ENCODE peak calls at places on chromosomes 16 and 17, in seven cellular contexts. V, T, G, I, F, A and O are unnamed samples.

GRCh38 chr17:77327181-77327565 is 186.4 kb downstream of the SEC14L1 start:
- DNase-seq in V (no peak), T (peak; percentile 9), G (no peak), I (no peak), F (no peak), A (no peak), O (no peak)

GRCh38 chr16:61862221-61862620 is 174.0 kb downstream of the CDH8 start:
- DNase-seq in V (no peak), T (no peak), G (no peak), I (no peak), F (no peak), A (no peak), O (no peak)

GRCh38 chr17:17242246-17242645 is 5.3 kb upstream of the FLCN start:
- DNase-seq in V (no peak), T (no peak), G (no peak), I (no peak), F (no peak), A (no peak), O (no peak)

GRCh38 chr16:11390573-11391495 is 45.6 kb downstream of the RMI2 start:
- DNase-seq in V (no peak), T (no peak), G (no peak), I (no peak), F (no peak), A (no peak), O (no peak)

GRCh38 chr17:75636381-75637142 is 3.3 kb downstream of the SMIM5 start:
- DNase-seq in V (no peak), T (no peak), G (no peak), I (no peak), F (no peak), A (no peak), O (no peak)

GRCh38 chr17:73342057-73342522 is 30.3 kb upstream of the CDC42EP4 start:
- DNase-seq in V (peak; percentile 96), T (peak; percentile 65), G (peak; percentile 56), I (no peak), F (no peak), A (peak; percentile 21), O (peak; percentile 87)

GRCh38 chr17:56737741-56738161 is 96.0 kb downstream of the C17orf67 start:
- DNase-seq in V (peak; percentile 62), T (peak; percentile 10), G (no peak), I (no peak), F (peak; percentile 9), A (no peak), O (no peak)

GRCh38 chr17:27457731-27458523 is 1.7 kb downstream of the KSR1 start:
- DNase-seq in V (peak; percentile 56), T (no peak), G (peak; percentile 56), I (no peak), F (peak; percentile 27), A (no peak), O (no peak)

GRCh38 chr17:48335168-48335567 is 94.8 kb downstream of the SKAP1 start:
- DNase-seq in V (no peak), T (no peak), G (no peak), I (no peak), F (no peak), A (no peak), O (no peak)

GRCh38 chr16:49345829-49346228 is 27.8 kb upstream of the C16orf78 start:
- DNase-seq in V (no peak), T (no peak), G (peak; percentile 26), I (peak; percentile 50), F (no peak), A (no peak), O (no peak)

GRCh38 chr17:70040336-70040735 is 34.7 kb upstream of the KCNJ16 start:
- DNase-seq in V (no peak), T (no peak), G (no peak), I (no peak), F (no peak), A (no peak), O (no peak)

GRCh38 chr16:79393121-79393520 is 207.4 kb downstream of the MAF start:
- DNase-seq in V (no peak), T (no peak), G (no peak), I (no peak), F (no peak), A (no peak), O (no peak)

GRCh38 chr17:63356275-63356905 is 89.7 kb downstream of the CYB561 start:
- DNase-seq in V (peak; percentile 88), T (no peak), G (no peak), I (no peak), F (no peak), A (peak; percentile 9), O (no peak)

GRCh38 chr17:66799839-66800537 is 34.9 kb upstream of the CACNG5 start:
- DNase-seq in V (no peak), T (peak; percentile 13), G (no peak), I (peak; percentile 15), F (peak; percentile 83), A (no peak), O (no peak)

GRCh38 chr17:43732961-43733360 is 25.6 kb downstream of the SOST start:
- DNase-seq in V (peak; percentile 47), T (no peak), G (no peak), I (no peak), F (no peak), A (no peak), O (no peak)

GRCh38 chr17:39919087-39919683 is 750 bp upstream of the GSDMB start:
- DNase-seq in V (no peak), T (no peak), G (no peak), I (no peak), F (no peak), A (no peak), O (no peak)

GRCh38 chr17:39920218-39921210 is 2.1 kb upstream of the GSDMB start:
- DNase-seq in V (no peak), T (no peak), G (peak; percentile 53), I (no peak), F (no peak), A (no peak), O (peak; percentile 86)

GRCh38 chr17:39913989-39914388 is 4.4 kb downstream of the GSDMB start:
- DNase-seq in V (no peak), T (no peak), G (no peak), I (no peak), F (no peak), A (no peak), O (no peak)

GRCh38 chr17:39915559-39915958 is 2.9 kb downstream of the GSDMB start:
- DNase-seq in V (no peak), T (no peak), G (peak; percentile 78), I (no peak), F (no peak), A (no peak), O (peak; percentile 62)

DNA sequence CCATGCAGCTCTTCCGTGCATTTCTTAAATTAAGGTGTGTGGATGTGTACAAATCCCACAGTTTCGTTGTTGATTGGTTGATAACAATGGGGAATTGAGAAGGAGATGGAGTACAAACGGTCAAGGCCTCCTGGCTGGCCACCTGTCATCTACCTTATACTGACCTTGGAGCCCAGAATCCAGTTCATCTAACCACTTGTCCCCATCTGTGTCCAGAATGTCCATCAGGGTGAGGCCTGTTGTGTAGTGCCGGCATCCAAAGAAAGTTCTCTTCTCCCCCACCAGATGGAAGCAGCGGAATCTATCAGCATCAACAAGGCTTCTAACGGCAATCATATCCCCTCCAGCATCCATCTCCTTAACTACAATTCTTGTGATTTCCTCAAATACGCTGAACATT is 1.5 kb downstream of the GSDMB start:
- DNase-seq in V (peak; percentile 13), T (no peak), G (no peak), I (no peak), F (no peak), A (no peak), O (peak; percentile 94)
- TF ChIP-seq CTCF in V (peak; percentile 6), T (peak; percentile 9), G (no peak), I (no peak), F (no peak), A (no peak), O (no peak)

DNA sequence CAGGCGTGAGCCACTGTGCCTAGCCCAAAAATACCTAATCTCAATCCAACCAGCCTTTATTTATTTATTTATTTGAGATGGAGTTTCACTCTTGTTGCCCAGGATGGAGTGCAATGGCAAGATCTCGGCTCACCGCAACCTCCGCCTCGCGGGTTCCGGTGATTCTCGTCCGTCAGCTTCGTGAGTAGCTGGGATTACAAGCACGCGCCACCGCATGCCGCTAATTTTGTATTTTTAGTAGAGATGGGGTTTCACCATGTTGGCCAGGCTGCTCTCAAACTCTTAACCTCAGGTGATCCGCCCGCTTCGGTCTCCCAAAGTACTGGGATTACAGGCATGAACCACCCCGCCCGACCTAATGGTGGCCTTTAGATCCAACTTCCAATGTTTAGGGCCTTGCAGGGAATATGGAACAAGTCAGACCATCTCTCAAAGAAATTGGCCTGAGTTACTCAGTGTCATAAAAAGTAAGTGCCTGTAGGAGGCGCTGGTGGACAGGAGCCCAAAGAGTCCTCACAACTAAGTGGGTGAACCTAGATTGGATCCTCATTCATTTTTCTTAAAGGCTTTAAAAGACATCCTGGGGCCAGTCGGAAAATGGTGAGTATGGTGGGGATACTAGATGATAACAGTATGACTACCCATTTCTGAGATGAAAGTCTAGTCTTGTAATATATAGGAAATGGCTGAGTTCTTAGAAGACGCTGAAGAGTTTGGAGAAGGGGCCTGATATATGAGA is 4.6 kb downstream of the ZSCAN10 start:
- DNase-seq in V (peak; percentile 62), T (peak; percentile 57), G (peak; percentile 77), I (peak; percentile 62), F (peak; percentile 57), A (no peak), O (peak; percentile 46)
- TF ChIP-seq CTCF in V (peak; percentile 75), T (peak; percentile 51), G (peak; percentile 74), I (peak; percentile 89), F (peak; percentile 36), A (no peak), O (peak; percentile 61)

DNA sequence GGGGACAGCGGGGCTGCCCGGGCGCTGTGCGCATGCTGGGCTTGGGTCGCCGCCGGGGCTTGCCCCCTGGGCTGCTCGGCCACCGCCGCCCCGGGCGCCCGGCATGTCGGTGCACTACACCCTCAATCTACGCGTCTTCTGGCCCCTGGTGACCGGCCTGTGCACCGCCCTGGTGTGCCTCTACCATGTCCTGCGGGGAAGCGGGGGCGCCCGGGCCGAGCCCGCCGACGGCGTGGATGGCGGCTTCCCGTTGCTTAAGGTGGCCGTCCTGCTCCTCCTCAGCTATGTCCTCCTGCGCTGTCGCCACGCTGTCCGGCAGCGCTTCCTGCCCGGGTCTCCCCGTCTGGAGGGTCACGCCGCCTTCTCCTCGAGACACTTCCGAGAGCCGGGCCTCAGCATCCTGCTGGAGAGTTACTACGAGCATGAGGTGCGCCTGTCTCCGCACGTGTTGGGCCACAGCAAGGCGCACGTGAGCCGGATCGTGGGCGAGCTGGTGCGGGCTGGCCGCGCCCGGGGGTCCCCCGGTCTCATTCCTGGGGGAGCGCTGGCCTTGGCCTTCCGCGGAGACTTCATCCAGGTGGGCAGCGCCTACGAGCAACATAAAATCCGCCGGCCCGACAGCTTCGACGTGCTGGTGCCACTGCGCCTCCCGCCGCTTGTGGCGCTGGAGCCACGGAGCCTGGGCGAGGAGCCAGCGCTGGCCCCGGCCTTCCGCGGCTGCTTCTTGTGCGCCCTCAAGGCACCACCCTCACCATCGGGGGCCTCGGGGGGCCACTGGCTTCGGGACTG is 789 bp downstream of the ITPRIPL2 start:
- DNase-seq in V (peak; percentile 70), T (peak; percentile 69), G (peak; percentile 77), I (no peak), F (no peak), A (no peak), O (peak; percentile 67)
- TF ChIP-seq CTCF in V (no peak), T (peak; percentile 7), G (no peak), I (no peak), F (no peak), A (peak; percentile 48), O (no peak)

DNA sequence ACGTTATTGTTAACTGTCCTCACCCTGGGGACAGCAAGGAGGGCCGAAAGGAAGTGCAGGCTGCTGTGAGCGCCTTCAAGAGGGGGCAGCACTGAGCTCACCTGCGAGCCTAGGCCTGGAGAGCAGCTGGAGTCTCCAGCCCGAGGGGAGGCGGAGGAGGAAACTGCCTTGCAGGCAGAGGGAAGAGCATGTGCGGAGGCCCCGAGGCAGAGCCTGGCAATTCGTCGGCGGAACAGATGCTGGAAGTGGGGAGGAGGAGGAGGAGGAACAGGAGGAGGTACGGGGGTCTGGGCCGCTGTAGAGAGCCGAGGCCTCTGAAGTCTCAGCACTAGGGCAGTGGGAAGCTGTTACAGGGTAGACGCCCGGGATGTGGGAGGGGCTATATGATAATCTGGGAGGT is 49.6 kb upstream of the PLCG2 start:
- DNase-seq in V (no peak), T (no peak), G (no peak), I (peak; percentile 66), F (no peak), A (no peak), O (no peak)
- TF ChIP-seq CTCF in V (no peak), T (no peak), G (no peak), I (peak; percentile 80), F (no peak), A (no peak), O (no peak)